ENCODE peak calls at places on chromosomes 5 and 9, in four cellular contexts. J is transverse colon, A is GM10248, E is lung. C is an unnamed sample.

GRCh38 chr5:76771705-76772405 is 47.0 kb upstream of the F2RL1 start:
- DNase-seq in J (no peak), A (no peak), E (no peak), C (no peak)

GRCh38 chr9:21030389-21031035 is 928 bp downstream of the HACD4 start:
- DNase-seq in J (no peak), A (peak), E (no peak), C (no peak)

GRCh38 chr5:159642379-159642778 is 273.9 kb upstream of the ADRA1B start:
- DNase-seq in J (no peak), A (no peak), E (no peak), C (no peak)

GRCh38 chr5:74085186-74085585 is 459.2 kb downstream of the ARHGEF28 start:
- DNase-seq in J (no peak), A (no peak), E (no peak), C (no peak)

GRCh38 chr5:137264573-137264972 is 234.6 kb downstream of the SPOCK1 start:
- DNase-seq in J (no peak), A (no peak), E (no peak), C (no peak)

GRCh38 chr5:128264567-128264966 is 181.0 kb downstream of the SLC12A2 start:
- DNase-seq in J (no peak), A (no peak), E (no peak), C (no peak)

GRCh38 chr5:174399411-174399810 is 325.0 kb upstream of the MSX2 start:
- DNase-seq in J (no peak), A (no peak), E (no peak), C (no peak)

GRCh38 chr5:164235176-164235914 is 729.9 kb downstream of the MAT2B start:
- DNase-seq in J (no peak), A (no peak), E (no peak), C (no peak)

GRCh38 chr5:157217289-157218024 is 36.8 kb downstream of the ITK start:
- DNase-seq in J (no peak), A (no peak), E (no peak), C (no peak)

GRCh38 chr5:151755383-151755782 is 3.0 kb downstream of the ATOX1 start:
- DNase-seq in J (no peak), A (no peak), E (no peak), C (no peak)

GRCh38 chr5:60325870-60326269 is 374.1 kb downstream of the DEPDC1B start:
- DNase-seq in J (no peak), A (no peak), E (no peak), C (no peak)

GRCh38 chr9:17480966-17481365 is 97.9 kb upstream of the SH3GL2 start:
- DNase-seq in J (no peak), A (no peak), E (no peak), C (no peak)

GRCh38 chr5:32802764-32803163 is 91.6 kb downstream of the NPR3 start:
- DNase-seq in J (no peak), A (no peak), E (no peak), C (no peak)
- TF ChIP-seq CTCF in J (no peak), A (no peak), E (no peak), C (no peak)

GRCh38 chr9:82549174-82549821 is 513.6 kb downstream of the RASEF start:
- DNase-seq in J (no peak), A (no peak), E (no peak), C (no peak)
- TF ChIP-seq CTCF in J (no peak), A (no peak), E (no peak), C (no peak)

GRCh38 chr5:54159153-54159836 is 151.1 kb downstream of the ARL15 start:
- DNase-seq in J (no peak), A (no peak), E (no peak), C (no peak)
- TF ChIP-seq CTCF in J (no peak), A (no peak), E (no peak), C (no peak)

GRCh38 chr9:32351845-32352244 is 32.6 kb upstream of the ACO1 start:
- DNase-seq in J (no peak), A (no peak), E (no peak), C (no peak)
- TF ChIP-seq CTCF in J (no peak), A (no peak), E (no peak), C (no peak)

GRCh38 chr9:128986671-128987070 is 39.2 kb downstream of the NUP188 start:
- DNase-seq in J (no peak), A (no peak), E (no peak), C (no peak)

GRCh38 chr9:128983536-128983935 is 36.0 kb downstream of the NUP188 start:
- DNase-seq in J (no peak), A (no peak), E (no peak), C (no peak)

GRCh38 chr9:128992995-128993394 is 35.1 kb downstream of the SH3GLB2 start:
- DNase-seq in J (no peak), A (no peak), E (no peak), C (no peak)

DNA sequence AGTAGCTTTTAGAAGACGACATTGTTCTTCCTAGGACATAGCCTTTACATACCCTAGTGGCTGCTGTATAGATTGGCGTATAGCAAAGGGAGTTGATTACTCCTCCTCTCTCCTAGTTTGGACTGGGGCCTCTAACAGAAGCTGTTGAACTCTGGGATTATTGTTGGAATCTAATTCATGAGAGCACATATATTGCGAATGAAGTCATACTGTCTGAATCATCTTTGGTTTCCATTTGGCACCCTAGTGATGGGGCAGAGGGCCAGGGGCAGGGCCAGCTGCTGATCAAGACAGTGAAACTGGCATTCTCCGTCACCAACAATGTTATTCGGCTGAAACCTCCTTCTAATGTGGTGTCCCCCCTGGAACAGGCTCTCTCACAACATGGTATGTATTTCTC is 40.3 kb downstream of the NUP188 start:
- DNase-seq in J (no peak), A (no peak), E (no peak), C (peak)
- TF ChIP-seq CTCF in J (no peak), A (no peak), E (no peak), C (no peak)

GRCh38 chr9:80285325-80285724 is 713.6 kb downstream of the TLE4 start:
- DNase-seq in J (no peak), A (no peak), E (no peak), C (no peak)
- TF ChIP-seq CTCF in J (no peak), A (no peak), E (no peak), C (no peak)

GRCh38 chr9:99351647-99352046 is 129.6 kb downstream of the SEC61B start:
- DNase-seq in J (no peak), A (no peak), E (no peak), C (no peak)
- TF ChIP-seq CTCF in J (no peak), A (no peak), E (no peak), C (no peak)

GRCh38 chr9:96854073-96854876 is at the start of gene ZNF782:
- DNase-seq in J (peak), A (peak), E (peak), C (peak)
- TF ChIP-seq CTCF in J (no peak), A (no peak), E (no peak), C (no peak)

DNA sequence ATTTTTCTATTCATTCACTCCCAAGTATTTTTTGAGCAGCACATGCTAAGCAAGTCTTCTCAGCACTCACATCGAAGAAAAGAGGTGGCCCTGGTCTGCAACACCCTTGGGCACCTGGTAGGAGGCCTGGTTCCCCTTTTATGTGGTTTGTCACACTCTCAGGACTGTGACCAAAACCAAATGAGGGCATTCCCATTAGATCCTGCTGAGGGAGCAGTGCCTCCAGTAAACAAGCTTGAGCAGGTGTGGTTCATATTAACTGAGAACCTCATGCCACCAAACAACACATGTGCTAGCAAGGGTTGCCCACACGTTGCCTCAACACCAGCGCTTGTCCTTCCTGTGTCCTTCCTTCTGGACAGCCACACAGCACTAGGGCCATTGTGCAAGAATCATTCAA is 26.9 kb upstream of the SYK start:
- DNase-seq in J (peak), A (peak), E (no peak), C (no peak)
- TF ChIP-seq CTCF in J (no peak), A (peak), E (no peak), C (no peak)

GRCh38 chr9:93813687-93814560 is 141.2 kb downstream of the BARX1 start:
- DNase-seq in J (peak), A (peak), E (peak), C (no peak)

GRCh38 chr9:93810028-93810971 is 144.9 kb downstream of the BARX1 start:
- DNase-seq in J (no peak), A (no peak), E (peak), C (peak)

GRCh38 chr9:93813221-93813620 is 141.9 kb downstream of the BARX1 start:
- DNase-seq in J (no peak), A (no peak), E (no peak), C (no peak)

GRCh38 chr9:93814561-93814960 is 140.6 kb downstream of the BARX1 start:
- DNase-seq in J (no peak), A (peak), E (peak), C (no peak)

DNA sequence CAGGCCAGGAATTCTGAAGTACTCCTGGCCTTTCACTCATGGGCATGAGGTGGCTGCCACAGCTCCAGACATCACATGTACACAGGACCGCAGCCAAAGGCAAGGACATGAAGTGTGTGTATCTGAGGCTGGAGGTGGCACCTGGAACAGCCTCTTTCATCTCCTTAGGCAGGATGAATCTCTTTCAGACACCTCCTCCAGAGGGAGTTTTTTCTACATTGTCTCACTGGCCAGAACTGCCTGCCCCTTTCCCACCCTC is 142.8 kb downstream of the BARX1 start:
- DNase-seq in J (no peak), A (peak), E (peak), C (peak)
- TF ChIP-seq CTCF in J (no peak), A (no peak), E (no peak), C (no peak)

C was measured in ascending aorta.